ENCODE peak calls at places on chromosomes 13 and 19, in ten cellular contexts. X is skeletal muscle cell; K is MM.1S; J is left ventricle myocardium inferior; W is osteoblast; R is AG10803; F is adipocyte; M is AG04449; D is foreskin fibroblast; A is CD8-positive, alpha-beta memory T cell. T is an unnamed sample.

GRCh38 chr13:80342541-80343371 is 1.8 kb upstream of the SPRY2 start:
- DNase-seq in X (no peak), K (peak; percentile 76), J (peak; percentile 91), W (peak; percentile 95), R (peak; percentile 60), F (peak; percentile 91), M (no peak), D (peak; percentile 95), A (peak; percentile 59), T (no peak)

GRCh38 chr13:106506286-106506685 is 29.2 kb downstream of the EFNB2 start:
- DNase-seq in X (no peak), K (no peak), J (no peak), W (no peak), R (no peak), F (no peak), M (no peak), D (no peak), A (no peak), T (no peak)

GRCh38 chr13:101767096-101767495 is 314.6 kb downstream of the ITGBL1 start:
- DNase-seq in X (no peak), K (no peak), J (no peak), W (no peak), R (no peak), F (no peak), M (no peak), D (no peak), A (no peak), T (no peak)

GRCh38 chr19:28494466-28494865 is 718.5 kb downstream of the UQCRFS1 start:
- DNase-seq in X (no peak), K (no peak), J (no peak), W (no peak), R (no peak), F (no peak), M (no peak), D (no peak), A (no peak), T (no peak)

GRCh38 chr13:46666727-46667456 is 113.9 kb downstream of the LRCH1 start:
- DNase-seq in X (no peak), K (peak; percentile 69), J (peak; percentile 36), W (no peak), R (no peak), F (no peak), M (no peak), D (no peak), A (no peak), T (no peak)

GRCh38 chr19:55146648-55147218 is 2.3 kb downstream of the TNNT1 start:
- DNase-seq in X (no peak), K (no peak), J (no peak), W (peak; percentile 64), R (no peak), F (no peak), M (no peak), D (peak; percentile 16), A (no peak), T (no peak)

GRCh38 chr19:27805848-27806247 is 1407.1 kb downstream of the UQCRFS1 start:
- DNase-seq in X (no peak), K (no peak), J (no peak), W (no peak), R (no peak), F (no peak), M (no peak), D (no peak), A (no peak), T (no peak)

GRCh38 chr19:19642506-19643157 is 825 bp downstream of the GMIP start:
- DNase-seq in X (no peak), K (no peak), J (no peak), W (peak; percentile 93), R (peak; percentile 8), F (peak; percentile 47), M (no peak), D (peak; percentile 40), A (peak; percentile 51), T (no peak)

GRCh38 chr19:13938361-13939027 is at the start of gene PODNL1:
- DNase-seq in X (peak; percentile 36), K (no peak), J (no peak), W (peak; percentile 97), R (peak; percentile 92), F (peak; percentile 91), M (peak; percentile 47), D (peak; percentile 90), A (no peak), T (peak; percentile 25)
- H3K4me3 ChIP-seq in X (peak within 1 kb of the TSS; percentile 57), K (no peak within 1 kb of the TSS), J (peak within 1 kb of the TSS; percentile 27), W (peak within 1 kb of the TSS; percentile 83), R (peak within 1 kb of the TSS; percentile 88), F (peak within 1 kb of the TSS; percentile 50), M (peak within 1 kb of the TSS; percentile 68), D (peak within 1 kb of the TSS; percentile 68), A (no peak within 1 kb of the TSS), T (peak within 1 kb of the TSS; percentile 15)

GRCh38 chr13:50919291-50919690 is 9.7 kb downstream of the RNASEH2B start:
- DNase-seq in X (no peak), K (no peak), J (no peak), W (no peak), R (no peak), F (no peak), M (no peak), D (no peak), A (no peak), T (no peak)
- H3K4me3 ChIP-seq in X (no peak overlapping the region), K (no peak overlapping the region), J (no peak overlapping the region), W (no peak overlapping the region), R (no peak overlapping the region), F (no peak overlapping the region), M (no peak overlapping the region), D (no peak overlapping the region), A (no peak overlapping the region), T (no peak overlapping the region)

GRCh38 chr13:83882626-83882959 is 319 bp upstream of the SLITRK1 start:
- DNase-seq in X (no peak), K (no peak), J (no peak), W (no peak), R (no peak), F (no peak), M (no peak), D (no peak), A (no peak), T (no peak)

GRCh38 chr13:83884141-83884540 is 1.9 kb upstream of the SLITRK1 start:
- DNase-seq in X (no peak), K (no peak), J (no peak), W (no peak), R (peak; percentile 27), F (peak; percentile 36), M (no peak), D (no peak), A (no peak), T (no peak)

GRCh38 chr13:83881917-83882625 is at the start of gene SLITRK1:
- DNase-seq in X (peak; percentile 31), K (no peak), J (no peak), W (peak; percentile 58), R (peak; percentile 52), F (peak; percentile 83), M (no peak), D (peak; percentile 59), A (peak; percentile 2), T (peak; percentile 4)

GRCh38 chr13:83881031-83881727 is 1.1 kb downstream of the SLITRK1 start:
- DNase-seq in X (no peak), K (no peak), J (no peak), W (peak; percentile 45), R (no peak), F (peak; percentile 18), M (no peak), D (peak; percentile 8), A (no peak), T (no peak)

GRCh38 chr13:83883061-83883523 is 818 bp upstream of the SLITRK1 start:
- DNase-seq in X (no peak), K (no peak), J (no peak), W (no peak), R (no peak), F (no peak), M (no peak), D (no peak), A (no peak), T (no peak)
- H3K4me3 ChIP-seq in X (peak overlapping the region; percentile 22), K (no peak overlapping the region), J (no peak overlapping the region), W (peak overlapping the region; percentile 14), R (no peak overlapping the region), F (peak overlapping the region; percentile 36), M (peak overlapping the region; percentile 26), D (no peak overlapping the region), A (no peak overlapping the region), T (no peak overlapping the region)

GRCh38 chr19:47819841-47820244 is 1.9 kb upstream of the CRX start:
- DNase-seq in X (no peak), K (no peak), J (no peak), W (no peak), R (no peak), F (no peak), M (no peak), D (no peak), A (no peak), T (no peak)
- H3K4me3 ChIP-seq in X (no peak overlapping the region), K (no peak overlapping the region), J (no peak overlapping the region), W (no peak overlapping the region), R (no peak overlapping the region), F (no peak overlapping the region), M (no peak overlapping the region), D (no peak overlapping the region), A (no peak overlapping the region), T (no peak overlapping the region)

GRCh38 chr13:91893040-91893439 is 494.6 kb downstream of the GPC5 start:
- DNase-seq in X (no peak), K (no peak), J (no peak), W (no peak), R (no peak), F (no peak), M (no peak), D (no peak), A (no peak), T (no peak)

GRCh38 chr13:91894311-91894710 is 495.9 kb downstream of the GPC5 start:
- DNase-seq in X (peak; percentile 47), K (no peak), J (no peak), W (no peak), R (no peak), F (no peak), M (no peak), D (no peak), A (no peak), T (no peak)

GRCh38 chr13:91889641-91890040 is 491.2 kb downstream of the GPC5 start:
- DNase-seq in X (no peak), K (no peak), J (no peak), W (no peak), R (no peak), F (no peak), M (no peak), D (no peak), A (no peak), T (no peak)
- H3K4me3 ChIP-seq in X (no peak overlapping the region), K (no peak overlapping the region), J (no peak overlapping the region), W (no peak overlapping the region), R (no peak overlapping the region), F (no peak overlapping the region), M (no peak overlapping the region), D (no peak overlapping the region), A (no peak overlapping the region), T (no peak overlapping the region)

GRCh38 chr19:41933131-41933458 is 4.8 kb upstream of the ERFL start:
- DNase-seq in X (no peak), K (no peak), J (no peak), W (peak; percentile 93), R (no peak), F (no peak), M (no peak), D (peak; percentile 51), A (no peak), T (no peak)
- H3K4me3 ChIP-seq in X (no peak overlapping the region), K (no peak overlapping the region), J (no peak overlapping the region), W (no peak overlapping the region), R (no peak overlapping the region), F (no peak overlapping the region), M (no peak overlapping the region), D (no peak overlapping the region), A (no peak overlapping the region), T (no peak overlapping the region)

GRCh38 chr19:49588370-49589122 is 2.4 kb upstream of the PRR12 start:
- DNase-seq in X (no peak), K (peak; percentile 64), J (no peak), W (peak; percentile 25), R (no peak), F (no peak), M (no peak), D (no peak), A (peak; percentile 42), T (no peak)
- H3K4me3 ChIP-seq in X (no peak overlapping the region), K (no peak overlapping the region), J (no peak overlapping the region), W (no peak overlapping the region), R (no peak overlapping the region), F (no peak overlapping the region), M (no peak overlapping the region), D (no peak overlapping the region), A (no peak overlapping the region), T (no peak overlapping the region)

T was measured in HFF-Myc.